ENCODE peak calls at places on chromosomes 1 and 21, in eight cellular contexts. N is epithelial cell of esophagus; W is GM10248; Y is dorsolateral prefrontal cortex; K is hypothalamus; Z is HAP-1; A is EH; T is effector memory CD4-positive, alpha-beta T cell. L is an unnamed sample.

GRCh38 chr1:205346956-205347574 is 9.7 kb downstream of the KLHDC8A start:
- DNase-seq in N (peak; percentile 70), W (no peak), Y (no peak), K (no peak), Z (no peak), A (no peak), T (no peak), L (no peak)

GRCh38 chr21:23950344-23950743 is 1656.9 kb downstream of the MRPL39 start:
- DNase-seq in N (no peak), W (no peak), Y (no peak), K (no peak), Z (no peak), A (no peak), T (no peak), L (no peak)

GRCh38 chr1:162177126-162177525 is 107.6 kb downstream of the NOS1AP start:
- DNase-seq in N (peak; percentile 33), W (no peak), Y (no peak), K (no peak), Z (peak; percentile 11), A (peak; percentile 6), T (no peak), L (no peak)

GRCh38 chr21:38822754-38823374 is 17.1 kb downstream of the ETS2 start:
- DNase-seq in N (no peak), W (no peak), Y (no peak), K (no peak), Z (no peak), A (no peak), T (no peak), L (no peak)

GRCh38 chr1:156118175-156118868 is 3.8 kb downstream of the LMNA start:
- DNase-seq in N (peak; percentile 58), W (no peak), Y (no peak), K (no peak), Z (no peak), A (peak; percentile 62), T (peak; percentile 10), L (no peak)

GRCh38 chr1:167507719-167508118 is 10.6 kb downstream of the CD247 start:
- DNase-seq in N (no peak), W (no peak), Y (no peak), K (no peak), Z (no peak), A (no peak), T (no peak), L (no peak)

GRCh38 chr1:155038602-155039307 is 5.1 kb downstream of the DCST1 start:
- DNase-seq in N (peak; percentile 97), W (no peak), Y (no peak), K (no peak), Z (no peak), A (peak; percentile 48), T (no peak), L (no peak)

GRCh38 chr21:32185103-32185502 is 93.7 kb downstream of the MIS18A start:
- DNase-seq in N (no peak), W (no peak), Y (no peak), K (no peak), Z (no peak), A (no peak), T (no peak), L (no peak)

GRCh38 chr1:3729594-3730555 is 22.4 kb upstream of the CCDC27 start:
- DNase-seq in N (no peak), W (no peak), Y (no peak), K (no peak), Z (no peak), A (no peak), T (no peak), L (no peak)

GRCh38 chr21:38816400-38816973 is 10.8 kb downstream of the ETS2 start:
- DNase-seq in N (no peak), W (no peak), Y (no peak), K (no peak), Z (no peak), A (no peak), T (no peak), L (no peak)

L was measured in T-helper 1 cell.